ENCODE peak calls at places on chromosomes 6 and 20, in five cellular contexts. X is hypothalamus, L is sciatic nerve, E is NCI-H510A treated with DMSO at 0.1 percent for 48 hours, B is dermis microvascular lymphatic vessel endothelial cell. Y is an unnamed sample.

GRCh38 chr6:128863983-128864382 is 19.0 kb upstream of the LAMA2 start:
- DNase-seq in B (no peak), X (no peak), E (no peak), L (no peak), Y (no peak)

GRCh38 chr20:36473164-36473563 is 68.2 kb upstream of the MYL9 start:
- DNase-seq in E (no peak), X (no peak), B (no peak), L (no peak), Y (no peak)

GRCh38 chr6:11625302-11625701 is 87.8 kb downstream of the TMEM170B start:
- DNase-seq in E (no peak), L (no peak), B (peak; percentile 62), X (no peak), Y (peak; percentile 6)

GRCh38 chr6:112117554-112117953 is 30.2 kb downstream of the FAM229B start:
- DNase-seq in X (no peak), L (no peak), B (peak; percentile 69), E (no peak), Y (no peak)

GRCh38 chr20:56630086-56630493 is 984 bp downstream of the TFAP2C start:
- DNase-seq in X (no peak), L (no peak), E (no peak), B (peak; percentile 16), Y (peak; percentile 86)

GRCh38 chr6:143579703-143580102 is 68.2 kb upstream of the FUCA2 start:
- DNase-seq in E (no peak), B (peak; percentile 87), X (no peak), L (no peak), Y (peak; percentile 70)

GRCh38 chr6:21885532-21886089 is 292.1 kb downstream of the SOX4 start:
- DNase-seq in L (peak; percentile 73), B (peak; percentile 94), X (peak; percentile 4), E (no peak), Y (no peak)

GRCh38 chr20:47118641-47119040 is 224.0 kb downstream of the EYA2 start:
- DNase-seq in L (no peak), B (no peak), E (no peak), X (no peak), Y (no peak)

GRCh38 chr6:48471326-48471725 is 360.3 kb upstream of the PTCHD4 start:
- DNase-seq in X (no peak), B (no peak), L (no peak), E (no peak), Y (no peak)

GRCh38 chr6:156928126-156928525 is 150.9 kb downstream of the ARID1B start:
- DNase-seq in B (no peak), X (no peak), E (no peak), L (no peak), Y (no peak)

GRCh38 chr6:45464685-45465084 is 87.0 kb upstream of the SUPT3H start:
- DNase-seq in B (no peak), X (no peak), E (no peak), L (no peak), Y (no peak)

GRCh38 chr6:158769696-158770446 is 49.3 kb downstream of the EZR start:
- DNase-seq in L (no peak), B (no peak), E (no peak), X (no peak), Y (no peak)

GRCh38 chr6:137709424-137710281 is 157.4 kb upstream of the TNFAIP3 start:
- DNase-seq in L (no peak), B (no peak), E (no peak), X (no peak), Y (no peak)

GRCh38 chr20:45354423-45355208 is 6.4 kb upstream of the SDC4 start:
- DNase-seq in X (no peak), L (no peak), B (no peak), E (no peak), Y (no peak)

GRCh38 chr20:63212393-63212730 is 3.6 kb downstream of the YTHDF1 start:
- DNase-seq in X (no peak), L (no peak), E (no peak), B (no peak), Y (no peak)

GRCh38 chr6:72946766-72947165 is 278.5 kb downstream of the KHDC1L start:
- DNase-seq in B (no peak), L (no peak), E (no peak), X (no peak), Y (no peak)

GRCh38 chr6:127053032-127053908 is 65.2 kb upstream of the RSPO3 start:
- DNase-seq in L (no peak), E (no peak), B (peak; percentile 36), X (no peak), Y (no peak)

GRCh38 chr6:53357576-53358343 is 9.0 kb upstream of the ELOVL5 start:
- DNase-seq in L (no peak), B (no peak), E (no peak), X (no peak), Y (no peak)

GRCh38 chr6:73006161-73006560 is 219.1 kb downstream of the KHDC1L start:
- DNase-seq in B (no peak), E (no peak), L (no peak), X (no peak), Y (no peak)

GRCh38 chr6:86276056-86276455 is 633.4 kb upstream of the SYNCRIP start:
- DNase-seq in E (no peak), L (no peak), X (no peak), B (no peak), Y (no peak)

GRCh38 chr6:84441456-84441855 is 214.0 kb upstream of the CEP162 start:
- DNase-seq in X (no peak), B (no peak), E (no peak), L (no peak), Y (no peak)

Y was measured in suprapubic skin.